ENCODE peak calls at places on chromosomes 6 and 20, in six cellular contexts. One of them, this sample, is unnamed.

GRCh38 chr6:56381852-56382251 is 134.5 kb upstream of the COL21A1 start:
- DNase-seq in epithelial cell of esophagus: peak; percentile 49
- DNase-seq in omental fat pad: no peak
- DNase-seq in ovary: no peak
- DNase-seq in fibroblast of pulmonary artery: no peak
- DNase-seq in prostate gland: no peak
- DNase-seq in this sample: no peak

GRCh38 chr6:14826456-14826855 is 419.4 kb upstream of the JARID2 start:
- DNase-seq in epithelial cell of esophagus: no peak
- DNase-seq in omental fat pad: no peak
- DNase-seq in ovary: no peak
- DNase-seq in fibroblast of pulmonary artery: no peak
- DNase-seq in prostate gland: no peak
- DNase-seq in this sample: no peak

GRCh38 chr20:7629880-7630279 is 310.4 kb downstream of the HAO1 start:
- DNase-seq in epithelial cell of esophagus: peak; percentile 18
- DNase-seq in omental fat pad: no peak
- DNase-seq in ovary: no peak
- DNase-seq in fibroblast of pulmonary artery: no peak
- DNase-seq in prostate gland: no peak
- DNase-seq in this sample: no peak

GRCh38 chr20:8399963-8400362 is 267.9 kb downstream of the PLCB1 start:
- DNase-seq in epithelial cell of esophagus: no peak
- DNase-seq in omental fat pad: no peak
- DNase-seq in ovary: no peak
- DNase-seq in fibroblast of pulmonary artery: no peak
- DNase-seq in prostate gland: no peak
- DNase-seq in this sample: no peak

GRCh38 chr6:84026721-84027164 is 6.8 kb upstream of the MRAP2 start:
- DNase-seq in epithelial cell of esophagus: peak; percentile 24
- DNase-seq in omental fat pad: no peak
- DNase-seq in ovary: no peak
- DNase-seq in fibroblast of pulmonary artery: no peak
- DNase-seq in prostate gland: no peak
- DNase-seq in this sample: no peak

GRCh38 chr6:38588631-38589366 is 50.9 kb downstream of the BTBD9 start:
- DNase-seq in epithelial cell of esophagus: peak; percentile 88
- DNase-seq in omental fat pad: no peak
- DNase-seq in ovary: no peak
- DNase-seq in fibroblast of pulmonary artery: peak; percentile 51
- DNase-seq in prostate gland: no peak
- DNase-seq in this sample: no peak

GRCh38 chr6:21922086-21922485 is 328.5 kb downstream of the SOX4 start:
- DNase-seq in epithelial cell of esophagus: peak; percentile 44
- DNase-seq in omental fat pad: no peak
- DNase-seq in ovary: no peak
- DNase-seq in fibroblast of pulmonary artery: no peak
- DNase-seq in prostate gland: no peak
- DNase-seq in this sample: no peak

GRCh38 chr20:1327241-1327653 is 1.7 kb downstream of the SDCBP2 start:
- DNase-seq in epithelial cell of esophagus: peak; percentile 53
- DNase-seq in omental fat pad: peak; percentile 75
- DNase-seq in ovary: peak; percentile 82
- DNase-seq in fibroblast of pulmonary artery: peak; percentile 94
- DNase-seq in prostate gland: no peak
- DNase-seq in this sample: peak; percentile 51

GRCh38 chr6:131727868-131728267 is 17.1 kb upstream of the CTAGE9 start:
- DNase-seq in epithelial cell of esophagus: no peak
- DNase-seq in omental fat pad: no peak
- DNase-seq in ovary: no peak
- DNase-seq in fibroblast of pulmonary artery: no peak
- DNase-seq in prostate gland: no peak
- DNase-seq in this sample: no peak

GRCh38 chr20:9514461-9515210 is at the start of gene LAMP5:
- DNase-seq in epithelial cell of esophagus: peak; percentile 39
- DNase-seq in omental fat pad: no peak
- DNase-seq in ovary: no peak
- DNase-seq in fibroblast of pulmonary artery: peak; percentile 4
- DNase-seq in prostate gland: no peak
- DNase-seq in this sample: peak; percentile 76

GRCh38 chr6:170273681-170274080 is 17.2 kb downstream of the DLL1 start:
- DNase-seq in epithelial cell of esophagus: no peak
- DNase-seq in omental fat pad: no peak
- DNase-seq in ovary: no peak
- DNase-seq in fibroblast of pulmonary artery: no peak
- DNase-seq in prostate gland: no peak
- DNase-seq in this sample: no peak

GRCh38 chr6:3882865-3883264 is 33.7 kb downstream of the FAM50B start:
- DNase-seq in epithelial cell of esophagus: no peak
- DNase-seq in omental fat pad: no peak
- DNase-seq in ovary: no peak
- DNase-seq in fibroblast of pulmonary artery: peak; percentile 63
- DNase-seq in prostate gland: no peak
- DNase-seq in this sample: no peak

GRCh38 chr20:64212750-64213149 is 42.8 kb upstream of the PCMTD2 start:
- DNase-seq in epithelial cell of esophagus: no peak
- DNase-seq in omental fat pad: no peak
- DNase-seq in ovary: peak; percentile 74
- DNase-seq in fibroblast of pulmonary artery: peak; percentile 58
- DNase-seq in prostate gland: peak; percentile 34
- DNase-seq in this sample: no peak

GRCh38 chr6:9502991-9503761 is 911.7 kb downstream of the TFAP2A start:
- DNase-seq in epithelial cell of esophagus: peak; percentile 93
- DNase-seq in omental fat pad: no peak
- DNase-seq in ovary: no peak
- DNase-seq in fibroblast of pulmonary artery: peak; percentile 96
- DNase-seq in prostate gland: no peak
- DNase-seq in this sample: no peak

GRCh38 chr6:109340811-109341210 is 41.5 kb downstream of the CD164 start:
- DNase-seq in epithelial cell of esophagus: no peak
- DNase-seq in omental fat pad: no peak
- DNase-seq in ovary: no peak
- DNase-seq in fibroblast of pulmonary artery: no peak
- DNase-seq in prostate gland: no peak
- DNase-seq in this sample: no peak

GRCh38 chr6:111870751-111871064 is 2.5 kb downstream of the FYN start:
- DNase-seq in epithelial cell of esophagus: no peak
- DNase-seq in omental fat pad: no peak
- DNase-seq in ovary: no peak
- DNase-seq in fibroblast of pulmonary artery: no peak
- DNase-seq in prostate gland: no peak
- DNase-seq in this sample: no peak

DNA sequence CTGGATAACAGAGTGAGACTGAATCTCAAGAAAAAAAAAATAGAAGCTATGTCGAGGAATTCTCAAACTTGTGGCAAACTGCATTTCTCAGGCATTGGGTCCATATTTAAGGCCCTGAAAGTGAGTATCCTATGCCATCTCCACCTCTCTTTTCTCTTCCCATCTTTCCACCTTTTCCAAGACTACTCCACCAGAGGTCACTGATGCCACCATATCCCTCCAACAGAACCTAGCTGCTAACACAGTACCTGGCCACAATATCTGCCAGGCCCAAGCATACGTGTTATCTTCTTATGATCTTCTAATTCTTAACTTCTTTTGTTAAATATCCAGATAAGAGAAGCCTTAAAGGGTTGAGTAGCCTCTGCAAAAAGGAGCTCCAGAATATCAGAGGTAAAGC is 8.2 kb upstream of the ADGRF4 start:
- DNase-seq in epithelial cell of esophagus: peak; percentile 30
- DNase-seq in omental fat pad: no peak
- DNase-seq in ovary: no peak
- DNase-seq in fibroblast of pulmonary artery: no peak
- DNase-seq in prostate gland: no peak
- DNase-seq in this sample: no peak
- TF ChIP-seq CTCF in epithelial cell of esophagus: no peak
- TF ChIP-seq CTCF in omental fat pad: no peak
- TF ChIP-seq CTCF in ovary: no peak
- TF ChIP-seq CTCF in fibroblast of pulmonary artery: no peak
- TF ChIP-seq CTCF in prostate gland: no peak
- TF ChIP-seq CTCF in this sample: no peak

GRCh38 chr6:29014729-29015608 is 9.9 kb upstream of the ZNF311 start:
- DNase-seq in epithelial cell of esophagus: no peak
- DNase-seq in omental fat pad: no peak
- DNase-seq in ovary: peak; percentile 9
- DNase-seq in fibroblast of pulmonary artery: peak; percentile 22
- DNase-seq in prostate gland: no peak
- DNase-seq in this sample: no peak
- TF ChIP-seq CTCF in epithelial cell of esophagus: no peak
- TF ChIP-seq CTCF in omental fat pad: no peak
- TF ChIP-seq CTCF in ovary: no peak
- TF ChIP-seq CTCF in fibroblast of pulmonary artery: no peak
- TF ChIP-seq CTCF in prostate gland: no peak
- TF ChIP-seq CTCF in this sample: peak; percentile 36

GRCh38 chr20:50514035-50514337 is 3.8 kb downstream of the PTPN1 start:
- DNase-seq in epithelial cell of esophagus: no peak
- DNase-seq in omental fat pad: no peak
- DNase-seq in ovary: no peak
- DNase-seq in fibroblast of pulmonary artery: no peak
- DNase-seq in prostate gland: no peak
- DNase-seq in this sample: no peak

GRCh38 chr20:50512323-50512722 is 2.1 kb downstream of the PTPN1 start:
- DNase-seq in epithelial cell of esophagus: no peak
- DNase-seq in omental fat pad: no peak
- DNase-seq in ovary: no peak
- DNase-seq in fibroblast of pulmonary artery: no peak
- DNase-seq in prostate gland: no peak
- DNase-seq in this sample: no peak

GRCh38 chr20:50514750-50515149 is 4.6 kb downstream of the PTPN1 start:
- DNase-seq in epithelial cell of esophagus: no peak
- DNase-seq in omental fat pad: no peak
- DNase-seq in ovary: no peak
- DNase-seq in fibroblast of pulmonary artery: no peak
- DNase-seq in prostate gland: no peak
- DNase-seq in this sample: no peak

GRCh38 chr20:50515471-50516106 is 5.4 kb downstream of the PTPN1 start:
- DNase-seq in epithelial cell of esophagus: no peak
- DNase-seq in omental fat pad: no peak
- DNase-seq in ovary: no peak
- DNase-seq in fibroblast of pulmonary artery: no peak
- DNase-seq in prostate gland: no peak
- DNase-seq in this sample: no peak

DNA sequence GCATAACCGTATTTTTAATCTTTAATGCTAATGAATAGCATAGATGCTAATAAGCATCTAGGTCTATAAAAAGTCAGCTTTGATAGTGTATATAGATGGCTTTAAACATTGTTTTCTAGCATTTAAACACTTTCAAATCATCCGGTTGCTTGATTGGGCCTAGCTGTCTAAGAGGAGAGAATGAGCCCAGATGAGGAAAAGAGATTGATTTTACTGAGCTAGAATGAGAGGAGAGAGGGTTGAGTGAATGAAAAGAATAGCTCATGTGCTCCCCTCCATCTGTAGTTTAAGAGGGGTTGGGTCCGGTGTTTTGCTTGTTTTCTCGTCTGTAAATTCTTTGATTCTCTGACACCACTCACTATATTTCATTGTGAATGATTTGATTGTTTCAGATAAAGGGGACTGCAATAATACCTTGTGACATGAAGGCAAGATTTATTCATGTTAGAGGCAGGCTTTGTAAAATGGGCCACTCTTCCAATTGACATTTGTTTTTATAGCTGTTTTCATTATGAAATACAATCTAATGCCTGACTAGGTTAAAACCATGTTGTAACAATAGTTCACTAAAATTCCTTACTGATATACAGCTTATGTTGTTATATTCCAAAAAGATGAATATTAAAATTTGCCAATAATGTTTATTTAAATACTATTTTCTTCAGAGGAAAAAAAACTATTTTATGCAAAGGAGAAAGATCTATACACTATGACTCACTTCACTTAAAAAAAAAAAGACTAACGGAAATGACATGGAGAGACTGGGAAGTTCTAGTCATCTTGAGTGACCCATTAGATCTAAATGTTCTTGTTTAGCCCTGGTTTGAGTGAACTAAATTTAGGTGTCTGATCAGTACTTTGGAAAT is 3.2 kb downstream of the PTPN1 start:
- DNase-seq in epithelial cell of esophagus: peak; percentile 69
- DNase-seq in omental fat pad: no peak
- DNase-seq in ovary: no peak
- DNase-seq in fibroblast of pulmonary artery: peak; percentile 76
- DNase-seq in prostate gland: no peak
- DNase-seq in this sample: no peak
- TF ChIP-seq CTCF in epithelial cell of esophagus: no peak
- TF ChIP-seq CTCF in omental fat pad: no peak
- TF ChIP-seq CTCF in ovary: no peak
- TF ChIP-seq CTCF in fibroblast of pulmonary artery: no peak
- TF ChIP-seq CTCF in prostate gland: no peak
- TF ChIP-seq CTCF in this sample: no peak

GRCh38 chr20:62859721-62860120 is 1.9 kb downstream of the TCFL5 start:
- DNase-seq in epithelial cell of esophagus: no peak
- DNase-seq in omental fat pad: no peak
- DNase-seq in ovary: no peak
- DNase-seq in fibroblast of pulmonary artery: no peak
- DNase-seq in prostate gland: no peak
- DNase-seq in this sample: no peak

GRCh38 chr20:62858059-62858458 is 3.6 kb downstream of the TCFL5 start:
- DNase-seq in epithelial cell of esophagus: no peak
- DNase-seq in omental fat pad: no peak
- DNase-seq in ovary: no peak
- DNase-seq in fibroblast of pulmonary artery: no peak
- DNase-seq in prostate gland: no peak
- DNase-seq in this sample: no peak

GRCh38 chr20:62861732-62862336 is at the start of gene TCFL5:
- DNase-seq in epithelial cell of esophagus: peak; percentile 89
- DNase-seq in omental fat pad: peak; percentile 93
- DNase-seq in ovary: peak; percentile 89
- DNase-seq in fibroblast of pulmonary artery: peak; percentile 89
- DNase-seq in prostate gland: peak; percentile 87
- DNase-seq in this sample: peak; percentile 98

GRCh38 chr20:62860924-62861691 is 514 bp downstream of the TCFL5 start:
- DNase-seq in epithelial cell of esophagus: peak; percentile 38
- DNase-seq in omental fat pad: no peak
- DNase-seq in ovary: no peak
- DNase-seq in fibroblast of pulmonary artery: no peak
- DNase-seq in prostate gland: no peak
- DNase-seq in this sample: no peak

GRCh38 chr20:62860391-62860923 is 1.2 kb downstream of the TCFL5 start:
- DNase-seq in epithelial cell of esophagus: peak; percentile 50
- DNase-seq in omental fat pad: no peak
- DNase-seq in ovary: no peak
- DNase-seq in fibroblast of pulmonary artery: peak; percentile 39
- DNase-seq in prostate gland: no peak
- DNase-seq in this sample: no peak
- TF ChIP-seq CTCF in epithelial cell of esophagus: peak; percentile 31
- TF ChIP-seq CTCF in omental fat pad: no peak
- TF ChIP-seq CTCF in ovary: no peak
- TF ChIP-seq CTCF in fibroblast of pulmonary artery: peak; percentile 26
- TF ChIP-seq CTCF in prostate gland: no peak
- TF ChIP-seq CTCF in this sample: no peak

This sample was measured in type B pancreatic cell.